ENCODE peak calls at places on chromosomes 4 and X, in seven cellular contexts. I, E, B, L, O, N and J are unnamed samples.
A peak's percentile ranks its signal among the peaks of the same experiment; 100 is the strongest.

GRCh38 chrX:77160301-77160700 is 286.9 kb upstream of the FGF16 start:
- DNase-seq in N (no peak), I (no peak), L (peak; percentile 2), B (no peak), E (no peak), O (no peak), J (peak; percentile 3)

GRCh38 chr4:27019766-27020165 is 159.1 kb downstream of the STIM2 start:
- DNase-seq in L (no peak), N (no peak), B (no peak), E (no peak), O (no peak), I (no peak), J (no peak)

GRCh38 chr4:55758570-55758969 is 61.0 kb upstream of the EXOC1L start:
- DNase-seq in I (no peak), B (no peak), N (peak; percentile 11), L (no peak), O (no peak), E (no peak), J (no peak)

GRCh38 chrX:750263-750662 is 119.7 kb downstream of the SHOX start:
- DNase-seq in B (no peak), N (no peak), L (no peak), I (no peak), E (no peak), O (no peak), J (no peak)

GRCh38 chr4:12041828-12042227 is 613.1 kb upstream of the HS3ST1 start:
- DNase-seq in O (no peak), E (no peak), I (no peak), N (no peak), B (no peak), L (peak; percentile 36), J (peak; percentile 35)

GRCh38 chr4:5927116-5927515 is 34.2 kb upstream of the CRMP1 start:
- DNase-seq in N (no peak), O (no peak), I (no peak), L (no peak), E (no peak), B (no peak), J (no peak)

GRCh38 chrX:145190801-145191389 is 56.4 kb upstream of the SPANXN1 start:
- DNase-seq in L (no peak), E (no peak), B (no peak), I (no peak), O (no peak), N (peak; percentile 3), J (peak; percentile 0)

GRCh38 chr4:141643557-141643956 is 7.2 kb downstream of the IL15 start:
- DNase-seq in O (peak; percentile 92), I (no peak), B (no peak), L (no peak), E (no peak), N (peak; percentile 95), J (no peak)

GRCh38 chr4:3098346-3098745 is 23.9 kb downstream of the HTT start:
- DNase-seq in E (no peak), N (peak; percentile 48), L (no peak), B (no peak), I (no peak), O (no peak), J (no peak)

GRCh38 chr4:71732706-71733105 is 51.2 kb downstream of the GC start:
- DNase-seq in B (peak; percentile 18), N (peak; percentile 35), O (peak; percentile 58), L (no peak), I (no peak), E (no peak), J (peak; percentile 57)
- TF ChIP-seq CTCF in B (peak; percentile 54), N (peak; percentile 34), O (peak; percentile 60), L (no peak), I (no peak), E (no peak), J (peak; percentile 36)

GRCh38 chr4:136329042-136329662 is 1203.1 kb downstream of the PCDH18 start:
- DNase-seq in N (no peak), L (no peak), I (no peak), O (no peak), B (no peak), E (no peak), J (peak; percentile 4)
- H3K4me3 ChIP-seq in N (no peak overlapping the region), L (no peak overlapping the region), I (no peak overlapping the region), O (no peak overlapping the region), B (no peak overlapping the region), E (no peak overlapping the region), J (no peak overlapping the region)

GRCh38 chrX:101595739-101596419 is 21.9 kb downstream of the ARMCX6 start:
- DNase-seq in N (peak; percentile 71), I (no peak), L (peak; percentile 29), O (peak; percentile 75), E (no peak), B (peak; percentile 46), J (peak; percentile 81)
- TF ChIP-seq CTCF in N (peak; percentile 63), I (peak; percentile 27), L (no peak), O (peak; percentile 78), E (peak; percentile 47), B (peak; percentile 63), J (peak; percentile 52)

GRCh38 chr4:707929-708630 is 2.4 kb downstream of the PCGF3 start:
- DNase-seq in E (peak; percentile 30), L (no peak), N (no peak), B (no peak), O (no peak), I (no peak), J (no peak)
- H3K4me3 ChIP-seq in E (no peak overlapping the region), L (no peak overlapping the region), N (peak overlapping the region; percentile 1), B (peak overlapping the region; percentile 15), O (no peak overlapping the region), I (peak overlapping the region; percentile 11), J (no peak overlapping the region)

GRCh38 chr4:86594559-86595425 is 677 bp downstream of the PTPN13 start:
- DNase-seq in B (peak; percentile 47), I (peak; percentile 32), E (peak; percentile 35), O (peak; percentile 84), N (peak; percentile 91), L (peak; percentile 23), J (peak; percentile 75)
- TF ChIP-seq CTCF in B (peak; percentile 41), I (no peak), E (no peak), O (peak; percentile 30), N (peak; percentile 22), L (no peak), J (peak; percentile 36)